ENCODE peak calls at places on chromosomes 3 and 15, in seven cellular contexts. R is GM12891; Q is RWPE2; J is LHCN-M2; Z is lung; N is stimulated activated CD4-positive, alpha-beta T cell treated with anti-CD3 and anti-CD28 coated beads, Interleukin-12 subunit alpha, Interleukin-12 subunit beta, amount 100 ng/mL, for 48 hours; X is GM10248. B is an unnamed sample.

GRCh38 chr3:86937306-86937791 is 53.6 kb downstream of the VGLL3 start:
- DNase-seq in N (no peak), X (no peak), Q (peak), Z (no peak), J (peak), R (no peak), B (no peak)

GRCh38 chr3:113839551-113839950 is 963 bp downstream of the GRAMD1C start:
- DNase-seq in R (no peak), J (no peak), N (no peak), Q (no peak), Z (no peak), X (no peak), B (no peak)

GRCh38 chr3:13022348-13023250 is 50.6 kb downstream of the IQSEC1 start:
- DNase-seq in X (peak), Q (no peak), R (peak), Z (peak), J (peak), N (no peak), B (no peak)

GRCh38 chr3:122562923-122563716 is 980 bp downstream of the PARP9 start:
- DNase-seq in N (no peak), J (no peak), X (no peak), Q (no peak), Z (no peak), R (no peak), B (no peak)

GRCh38 chr3:133937756-133938601 is 42.3 kb upstream of the RAB6B start:
- DNase-seq in J (no peak), Z (no peak), R (no peak), N (no peak), X (no peak), Q (no peak), B (no peak)

GRCh38 chr3:35383719-35384555 is 255.4 kb upstream of the ARPP21 start:
- DNase-seq in X (no peak), Z (no peak), Q (no peak), N (no peak), R (no peak), J (peak), B (no peak)

GRCh38 chr3:127124135-127124534 is 68.8 kb upstream of the PRR23E start:
- DNase-seq in X (no peak), R (no peak), J (no peak), Z (no peak), Q (no peak), N (no peak), B (no peak)

GRCh38 chr15:46251873-46252272 is 617.0 kb downstream of the SQOR start:
- DNase-seq in J (no peak), Q (no peak), X (no peak), Z (no peak), R (no peak), N (no peak), B (no peak)

GRCh38 chr3:117248149-117248548 is 538.6 kb downstream of the TUSC7 start:
- DNase-seq in Q (no peak), X (no peak), N (no peak), Z (no peak), J (no peak), R (no peak), B (no peak)

GRCh38 chr3:171980578-171981270 is 58.7 kb upstream of the FNDC3B start:
- DNase-seq in Q (no peak), N (no peak), J (no peak), R (no peak), X (no peak), Z (no peak), B (no peak)

GRCh38 chr15:100761253-100761935 is 118.2 kb upstream of the ALDH1A3 start:
- DNase-seq in R (no peak), J (no peak), N (no peak), Z (no peak), X (no peak), Q (no peak), B (no peak)

GRCh38 chr15:85129881-85130280 is 148.2 kb downstream of the PDE8A start:
- DNase-seq in J (no peak), R (no peak), X (no peak), Z (no peak), N (no peak), Q (no peak), B (no peak)

GRCh38 chr15:34793901-34794300 is 1.4 kb downstream of the ACTC1 start:
- DNase-seq in X (no peak), Q (no peak), Z (no peak), J (no peak), R (no peak), N (no peak), B (no peak)

B was measured in GM12878.